ENCODE peak calls at places on chromosomes 2 and 18, in seven cellular contexts. One of them, this sample, is unnamed.

GRCh38 chr2:174682578-174683391 is 81.5 kb downstream of the CHRNA1 start:
- DNase-seq in body of pancreas: peak
- DNase-seq in AG04450: no peak
- DNase-seq in effector memory CD4-positive, alpha-beta T cell: peak
- DNase-seq in RWPE2: no peak
- DNase-seq in tibial nerve: peak
- DNase-seq in mucosa of descending colon: peak
- DNase-seq in this sample: no peak

GRCh38 chr2:11446733-11447248 is 19.2 kb downstream of the E2F6 start:
- DNase-seq in body of pancreas: peak
- DNase-seq in AG04450: peak
- DNase-seq in effector memory CD4-positive, alpha-beta T cell: peak
- DNase-seq in RWPE2: no peak
- DNase-seq in tibial nerve: no peak
- DNase-seq in mucosa of descending colon: peak
- DNase-seq in this sample: peak

GRCh38 chr18:32661486-32662299 is 111.1 kb downstream of the KLHL14 start:
- DNase-seq in body of pancreas: no peak
- DNase-seq in AG04450: no peak
- DNase-seq in effector memory CD4-positive, alpha-beta T cell: no peak
- DNase-seq in RWPE2: no peak
- DNase-seq in tibial nerve: no peak
- DNase-seq in mucosa of descending colon: no peak
- DNase-seq in this sample: no peak

GRCh38 chr2:111194835-111195621 is 74.3 kb downstream of the BCL2L11 start:
- DNase-seq in body of pancreas: no peak
- DNase-seq in AG04450: no peak
- DNase-seq in effector memory CD4-positive, alpha-beta T cell: no peak
- DNase-seq in RWPE2: no peak
- DNase-seq in tibial nerve: no peak
- DNase-seq in mucosa of descending colon: peak
- DNase-seq in this sample: no peak

GRCh38 chr2:169999041-169999440 is 171.8 kb downstream of the UBR3 start:
- DNase-seq in body of pancreas: no peak
- DNase-seq in AG04450: no peak
- DNase-seq in effector memory CD4-positive, alpha-beta T cell: no peak
- DNase-seq in RWPE2: no peak
- DNase-seq in tibial nerve: no peak
- DNase-seq in mucosa of descending colon: no peak
- DNase-seq in this sample: no peak

GRCh38 chr2:74708883-74709282 is 54.8 kb downstream of the SEMA4F start:
- DNase-seq in body of pancreas: no peak
- DNase-seq in AG04450: peak
- DNase-seq in effector memory CD4-positive, alpha-beta T cell: no peak
- DNase-seq in RWPE2: peak
- DNase-seq in tibial nerve: no peak
- DNase-seq in mucosa of descending colon: no peak
- DNase-seq in this sample: no peak

GRCh38 chr2:102735431-102736130 is 26.2 kb upstream of the TMEM182 start:
- DNase-seq in body of pancreas: peak
- DNase-seq in AG04450: no peak
- DNase-seq in effector memory CD4-positive, alpha-beta T cell: no peak
- DNase-seq in RWPE2: no peak
- DNase-seq in tibial nerve: no peak
- DNase-seq in mucosa of descending colon: peak
- DNase-seq in this sample: no peak

GRCh38 chr18:58699551-58699950 is 28.3 kb downstream of the MALT1 start:
- DNase-seq in body of pancreas: no peak
- DNase-seq in AG04450: no peak
- DNase-seq in effector memory CD4-positive, alpha-beta T cell: no peak
- DNase-seq in RWPE2: no peak
- DNase-seq in tibial nerve: no peak
- DNase-seq in mucosa of descending colon: no peak
- DNase-seq in this sample: no peak

GRCh38 chr18:74797577-74798151 is 200.0 kb downstream of the ZNF407 start:
- DNase-seq in body of pancreas: no peak
- DNase-seq in AG04450: no peak
- DNase-seq in effector memory CD4-positive, alpha-beta T cell: no peak
- DNase-seq in RWPE2: no peak
- DNase-seq in tibial nerve: no peak
- DNase-seq in mucosa of descending colon: no peak
- DNase-seq in this sample: no peak

GRCh38 chr18:55672574-55673361 is 84.8 kb upstream of the TCF4 start:
- DNase-seq in body of pancreas: no peak
- DNase-seq in AG04450: no peak
- DNase-seq in effector memory CD4-positive, alpha-beta T cell: no peak
- DNase-seq in RWPE2: no peak
- DNase-seq in tibial nerve: no peak
- DNase-seq in mucosa of descending colon: no peak
- DNase-seq in this sample: no peak

GRCh38 chr18:29648891-29649290 is 1393.7 kb downstream of the DSC3 start:
- DNase-seq in body of pancreas: no peak
- DNase-seq in AG04450: no peak
- DNase-seq in effector memory CD4-positive, alpha-beta T cell: no peak
- DNase-seq in RWPE2: no peak
- DNase-seq in tibial nerve: no peak
- DNase-seq in mucosa of descending colon: no peak
- DNase-seq in this sample: no peak

GRCh38 chr2:37378411-37378810 is 34.0 kb downstream of the QPCT start:
- DNase-seq in body of pancreas: no peak
- DNase-seq in AG04450: no peak
- DNase-seq in effector memory CD4-positive, alpha-beta T cell: no peak
- DNase-seq in RWPE2: no peak
- DNase-seq in tibial nerve: peak
- DNase-seq in mucosa of descending colon: no peak
- DNase-seq in this sample: no peak

GRCh38 chr2:233990261-233990798 is 60.2 kb upstream of the SPP2 start:
- DNase-seq in body of pancreas: peak
- DNase-seq in AG04450: no peak
- DNase-seq in effector memory CD4-positive, alpha-beta T cell: peak
- DNase-seq in RWPE2: no peak
- DNase-seq in tibial nerve: no peak
- DNase-seq in mucosa of descending colon: peak
- DNase-seq in this sample: no peak

GRCh38 chr2:180823546-180824141 is 156.8 kb upstream of the UBE2E3 start:
- DNase-seq in body of pancreas: no peak
- DNase-seq in AG04450: peak
- DNase-seq in effector memory CD4-positive, alpha-beta T cell: no peak
- DNase-seq in RWPE2: no peak
- DNase-seq in tibial nerve: no peak
- DNase-seq in mucosa of descending colon: no peak
- DNase-seq in this sample: no peak

GRCh38 chr18:48809365-48809764 is 141.4 kb downstream of the SMAD7 start:
- DNase-seq in body of pancreas: no peak
- DNase-seq in AG04450: no peak
- DNase-seq in effector memory CD4-positive, alpha-beta T cell: no peak
- DNase-seq in RWPE2: no peak
- DNase-seq in tibial nerve: no peak
- DNase-seq in mucosa of descending colon: no peak
- DNase-seq in this sample: no peak

GRCh38 chr2:124683536-124684407 is 658.7 kb downstream of the CNTNAP5 start:
- DNase-seq in body of pancreas: no peak
- DNase-seq in AG04450: no peak
- DNase-seq in effector memory CD4-positive, alpha-beta T cell: no peak
- DNase-seq in RWPE2: no peak
- DNase-seq in tibial nerve: no peak
- DNase-seq in mucosa of descending colon: no peak
- DNase-seq in this sample: no peak

GRCh38 chr18:23585007-23585871 is 1.1 kb downstream of the NPC1 start:
- DNase-seq in body of pancreas: peak
- DNase-seq in AG04450: no peak
- DNase-seq in effector memory CD4-positive, alpha-beta T cell: no peak
- DNase-seq in RWPE2: no peak
- DNase-seq in tibial nerve: no peak
- DNase-seq in mucosa of descending colon: peak
- DNase-seq in this sample: no peak

GRCh38 chr2:120897399-120897798 is 161.7 kb downstream of the GLI2 start:
- DNase-seq in body of pancreas: no peak
- DNase-seq in AG04450: no peak
- DNase-seq in effector memory CD4-positive, alpha-beta T cell: no peak
- DNase-seq in RWPE2: no peak
- DNase-seq in tibial nerve: no peak
- DNase-seq in mucosa of descending colon: no peak
- DNase-seq in this sample: no peak

GRCh38 chr2:49780949-49781348 is 626.6 kb upstream of the FSHR start:
- DNase-seq in body of pancreas: no peak
- DNase-seq in AG04450: no peak
- DNase-seq in effector memory CD4-positive, alpha-beta T cell: no peak
- DNase-seq in RWPE2: no peak
- DNase-seq in tibial nerve: no peak
- DNase-seq in mucosa of descending colon: no peak
- DNase-seq in this sample: no peak

GRCh38 chr2:66526171-66526570 is 91.2 kb downstream of the MEIS1 start:
- DNase-seq in body of pancreas: peak
- DNase-seq in AG04450: no peak
- DNase-seq in effector memory CD4-positive, alpha-beta T cell: no peak
- DNase-seq in RWPE2: no peak
- DNase-seq in tibial nerve: no peak
- DNase-seq in mucosa of descending colon: no peak
- DNase-seq in this sample: no peak

GRCh38 chr2:63047534-63048281 is 2.9 kb upstream of the OTX1 start:
- DNase-seq in body of pancreas: no peak
- DNase-seq in AG04450: no peak
- DNase-seq in effector memory CD4-positive, alpha-beta T cell: no peak
- DNase-seq in RWPE2: no peak
- DNase-seq in tibial nerve: no peak
- DNase-seq in mucosa of descending colon: no peak
- DNase-seq in this sample: no peak
- H3K4me3 ChIP-seq in body of pancreas: no peak
- H3K4me3 ChIP-seq in AG04450: no peak
- H3K4me3 ChIP-seq in effector memory CD4-positive, alpha-beta T cell: no peak
- H3K4me3 ChIP-seq in RWPE2: no peak
- H3K4me3 ChIP-seq in tibial nerve: no peak
- H3K4me3 ChIP-seq in mucosa of descending colon: no peak
- H3K4me3 ChIP-seq in this sample: no peak

GRCh38 chr2:84857566-84857965 is 23.3 kb downstream of the TRABD2A start:
- DNase-seq in body of pancreas: no peak
- DNase-seq in AG04450: no peak
- DNase-seq in effector memory CD4-positive, alpha-beta T cell: no peak
- DNase-seq in RWPE2: no peak
- DNase-seq in tibial nerve: no peak
- DNase-seq in mucosa of descending colon: no peak
- DNase-seq in this sample: no peak

GRCh38 chr2:84856785-84857184 is 24.1 kb downstream of the TRABD2A start:
- DNase-seq in body of pancreas: no peak
- DNase-seq in AG04450: no peak
- DNase-seq in effector memory CD4-positive, alpha-beta T cell: no peak
- DNase-seq in RWPE2: no peak
- DNase-seq in tibial nerve: no peak
- DNase-seq in mucosa of descending colon: peak
- DNase-seq in this sample: no peak

GRCh38 chr2:84858123-84858522 is 22.8 kb downstream of the TRABD2A start:
- DNase-seq in body of pancreas: no peak
- DNase-seq in AG04450: no peak
- DNase-seq in effector memory CD4-positive, alpha-beta T cell: no peak
- DNase-seq in RWPE2: no peak
- DNase-seq in tibial nerve: no peak
- DNase-seq in mucosa of descending colon: no peak
- DNase-seq in this sample: no peak

GRCh38 chr2:84854835-84855234 is 26.0 kb downstream of the TRABD2A start:
- DNase-seq in body of pancreas: no peak
- DNase-seq in AG04450: no peak
- DNase-seq in effector memory CD4-positive, alpha-beta T cell: no peak
- DNase-seq in RWPE2: no peak
- DNase-seq in tibial nerve: no peak
- DNase-seq in mucosa of descending colon: no peak
- DNase-seq in this sample: no peak

DNA sequence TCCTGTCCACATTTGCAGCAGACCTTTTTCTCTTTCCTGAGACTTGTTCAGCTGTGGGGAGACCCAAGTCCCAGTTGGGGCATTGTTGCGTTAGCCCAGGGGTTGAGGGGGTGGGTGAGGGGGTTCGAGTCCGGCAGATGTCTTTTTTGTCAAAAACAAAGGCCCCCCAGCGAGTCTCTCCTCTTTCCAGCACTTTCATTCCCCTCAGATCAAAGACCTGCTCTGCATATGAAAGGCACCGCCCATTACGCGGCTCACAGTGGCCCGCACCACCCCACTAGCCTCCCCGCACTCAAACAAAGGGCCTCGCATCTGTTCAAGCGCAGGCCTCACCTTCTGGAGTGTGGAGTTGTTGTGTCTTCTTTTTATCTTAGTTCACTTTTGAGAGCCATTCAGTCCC is 25.2 kb downstream of the TRABD2A start:
- DNase-seq in body of pancreas: no peak
- DNase-seq in AG04450: no peak
- DNase-seq in effector memory CD4-positive, alpha-beta T cell: no peak
- DNase-seq in RWPE2: no peak
- DNase-seq in tibial nerve: no peak
- DNase-seq in mucosa of descending colon: no peak
- DNase-seq in this sample: no peak
- H3K4me3 ChIP-seq in body of pancreas: no peak
- H3K4me3 ChIP-seq in AG04450: no peak
- H3K4me3 ChIP-seq in effector memory CD4-positive, alpha-beta T cell: no peak
- H3K4me3 ChIP-seq in RWPE2: no peak
- H3K4me3 ChIP-seq in tibial nerve: no peak
- H3K4me3 ChIP-seq in mucosa of descending colon: no peak
- H3K4me3 ChIP-seq in this sample: no peak

GRCh38 chr2:75800456-75800855 is 89.7 kb upstream of the GCFC2 start:
- DNase-seq in body of pancreas: no peak
- DNase-seq in AG04450: no peak
- DNase-seq in effector memory CD4-positive, alpha-beta T cell: no peak
- DNase-seq in RWPE2: no peak
- DNase-seq in tibial nerve: no peak
- DNase-seq in mucosa of descending colon: no peak
- DNase-seq in this sample: no peak

GRCh38 chr2:75799859-75800258 is 89.1 kb upstream of the GCFC2 start:
- DNase-seq in body of pancreas: no peak
- DNase-seq in AG04450: no peak
- DNase-seq in effector memory CD4-positive, alpha-beta T cell: no peak
- DNase-seq in RWPE2: no peak
- DNase-seq in tibial nerve: no peak
- DNase-seq in mucosa of descending colon: no peak
- DNase-seq in this sample: no peak

GRCh38 chr2:75798624-75799023 is 87.9 kb upstream of the GCFC2 start:
- DNase-seq in body of pancreas: no peak
- DNase-seq in AG04450: no peak
- DNase-seq in effector memory CD4-positive, alpha-beta T cell: no peak
- DNase-seq in RWPE2: no peak
- DNase-seq in tibial nerve: no peak
- DNase-seq in mucosa of descending colon: no peak
- DNase-seq in this sample: no peak

GRCh38 chr2:75801234-75801982 is 90.7 kb upstream of the GCFC2 start:
- DNase-seq in body of pancreas: no peak
- DNase-seq in AG04450: no peak
- DNase-seq in effector memory CD4-positive, alpha-beta T cell: no peak
- DNase-seq in RWPE2: no peak
- DNase-seq in tibial nerve: no peak
- DNase-seq in mucosa of descending colon: no peak
- DNase-seq in this sample: no peak
- H3K4me3 ChIP-seq in body of pancreas: no peak
- H3K4me3 ChIP-seq in AG04450: no peak
- H3K4me3 ChIP-seq in effector memory CD4-positive, alpha-beta T cell: no peak
- H3K4me3 ChIP-seq in RWPE2: no peak
- H3K4me3 ChIP-seq in tibial nerve: no peak
- H3K4me3 ChIP-seq in mucosa of descending colon: no peak
- H3K4me3 ChIP-seq in this sample: no peak

DNA sequence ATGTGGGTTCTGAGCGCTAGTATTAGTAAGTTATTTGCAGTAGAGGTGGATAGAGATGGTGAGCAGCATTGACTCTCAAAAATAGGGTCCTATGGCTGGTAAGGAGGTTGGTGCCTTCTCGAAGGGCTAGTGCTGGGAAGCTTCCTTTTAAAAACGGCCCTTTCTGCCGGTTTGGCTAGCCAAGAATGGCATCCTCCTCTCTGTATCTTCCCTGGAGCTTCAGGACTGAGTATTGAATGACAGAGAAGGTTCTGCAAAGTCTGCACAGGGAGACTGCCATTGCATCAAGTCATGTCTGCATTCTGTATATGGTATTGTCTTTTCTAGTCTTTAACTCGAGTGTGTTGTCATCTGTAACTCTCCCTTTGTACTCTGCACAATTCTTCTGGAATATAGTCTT is 1.0 kb downstream of the LDLRAD4 start:
- DNase-seq in body of pancreas: no peak
- DNase-seq in AG04450: no peak
- DNase-seq in effector memory CD4-positive, alpha-beta T cell: no peak
- DNase-seq in RWPE2: no peak
- DNase-seq in tibial nerve: no peak
- DNase-seq in mucosa of descending colon: no peak
- DNase-seq in this sample: no peak
- H3K4me3 ChIP-seq in body of pancreas: no peak
- H3K4me3 ChIP-seq in AG04450: no peak
- H3K4me3 ChIP-seq in effector memory CD4-positive, alpha-beta T cell: no peak
- H3K4me3 ChIP-seq in RWPE2: no peak
- H3K4me3 ChIP-seq in tibial nerve: peak
- H3K4me3 ChIP-seq in mucosa of descending colon: no peak
- H3K4me3 ChIP-seq in this sample: no peak